ENCODE peak calls at places on chromosomes 7 and 10, in four cellular contexts. G is stomach, K is psoas muscle, M is neural progenitor cell. I is an unnamed sample.

GRCh38 chr7:20229652-20230500 is 12.7 kb upstream of the MACC1 start:
- DNase-seq in M (no peak), K (no peak), G (no peak), I (no peak)

GRCh38 chr10:103752680-103753248 is 102.6 kb downstream of the SH3PXD2A start:
- DNase-seq in M (peak; percentile 51), G (peak; percentile 51), K (peak; percentile 6), I (peak; percentile 62)

GRCh38 chr7:45021604-45022296 is 21.7 kb downstream of the CCM2 start:
- DNase-seq in G (no peak), M (no peak), K (no peak), I (no peak)

GRCh38 chr10:7928511-7928910 is 110.2 kb downstream of the TAF3 start:
- DNase-seq in G (no peak), K (no peak), M (no peak), I (no peak)

GRCh38 chr10:24721254-24722106 is 2.2 kb downstream of the ARHGAP21 start:
- DNase-seq in M (peak; percentile 54), K (peak; percentile 63), G (peak; percentile 52), I (peak; percentile 35)

GRCh38 chr10:27743736-27744477 is 1.7 kb downstream of the MKX start:
- DNase-seq in M (peak; percentile 12), K (peak; percentile 46), G (no peak), I (no peak)

GRCh38 chr10:94104316-94105060 is 110.8 kb downstream of the PLCE1 start:
- DNase-seq in G (no peak), K (no peak), M (no peak), I (no peak)

GRCh38 chr10:88342733-88343310 is 240.3 kb downstream of the RNLS start:
- DNase-seq in M (no peak), G (no peak), K (no peak), I (no peak)

GRCh38 chr10:92382631-92383030 is 91.7 kb downstream of the MARCHF5 start:
- DNase-seq in M (no peak), G (no peak), K (no peak), I (no peak)
- H3K27me3 ChIP-seq in M (no peaks in the 10 kb centered on the region), G (no peaks in the 10 kb centered on the region), K (no peaks in the 10 kb centered on the region), I (no peaks in the 10 kb centered on the region)

DNA sequence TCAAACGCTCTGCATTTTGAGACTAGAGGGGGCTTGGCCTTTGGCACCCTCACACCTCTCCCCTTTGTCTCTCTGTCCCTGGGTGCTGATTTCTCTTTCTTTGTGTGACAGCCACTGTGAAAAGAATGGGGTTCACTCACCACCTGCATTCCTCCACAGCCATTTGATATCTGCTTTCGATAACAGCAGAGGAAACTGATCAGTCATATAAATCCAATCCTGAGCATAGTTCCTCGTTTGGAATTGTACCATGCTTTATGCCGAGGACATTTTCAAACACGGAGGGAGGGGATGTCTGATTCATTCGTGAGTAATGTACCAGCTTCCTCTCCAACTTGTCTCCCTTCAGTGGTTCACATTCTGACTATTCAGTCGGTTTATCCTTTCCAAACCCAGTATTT is 15.8 kb downstream of the MET start:
- DNase-seq in M (peak; percentile 31), G (no peak), K (no peak), I (no peak)
- H3K4me3 ChIP-seq in M (no peak overlapping the region), G (no peak overlapping the region), K (peak overlapping the region; percentile 16), I (no peak overlapping the region)

GRCh38 chr7:114988755-114989154 is 66.9 kb downstream of the MDFIC start:
- DNase-seq in G (no peak), M (no peak), K (peak; percentile 64), I (no peak)

GRCh38 chr7:114986181-114986800 is 64.4 kb downstream of the MDFIC start:
- DNase-seq in G (no peak), M (peak; percentile 7), K (no peak), I (no peak)

GRCh38 chr7:114988035-114988434 is 66.1 kb downstream of the MDFIC start:
- DNase-seq in G (no peak), M (no peak), K (no peak), I (no peak)

GRCh38 chr7:114986805-114987204 is 64.9 kb downstream of the MDFIC start:
- DNase-seq in G (no peak), K (no peak), M (no peak), I (no peak)

GRCh38 chr7:114989531-114989930 is 67.6 kb downstream of the MDFIC start:
- DNase-seq in K (no peak), M (no peak), G (no peak), I (no peak)
- H3K27ac ChIP-seq in K (no peak overlapping the region), M (no peak overlapping the region), G (peak overlapping the region; percentile 33), I (no peak overlapping the region)

DNA sequence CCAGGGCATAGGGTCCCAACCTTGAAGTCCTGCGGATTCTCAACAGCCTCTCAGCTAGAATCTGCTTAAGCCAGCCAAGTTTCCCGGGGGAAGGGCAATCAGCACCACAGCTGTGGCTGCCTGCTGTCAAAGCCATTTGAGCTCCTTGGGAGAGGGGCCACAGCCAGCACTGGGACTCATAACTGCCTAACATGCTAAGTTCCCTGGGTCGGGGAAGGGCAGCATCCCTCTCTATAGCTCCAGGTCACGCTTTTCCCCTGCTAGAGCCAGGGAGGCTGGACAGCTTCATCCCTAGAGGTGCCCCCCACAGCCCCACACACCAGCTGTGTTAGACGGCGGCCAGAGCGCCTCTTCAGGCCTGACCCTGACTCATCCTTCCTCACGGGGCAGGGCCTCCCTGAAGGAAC is 49.6 kb upstream of the PDE1C start:
- DNase-seq in K (no peak), G (no peak), M (no peak), I (no peak)
- H3K27me3 ChIP-seq in K (no peaks in the 10 kb centered on the region), G (no peaks in the 10 kb centered on the region), M (no peaks in the 10 kb centered on the region), I (no peaks in the 10 kb centered on the region)

DNA sequence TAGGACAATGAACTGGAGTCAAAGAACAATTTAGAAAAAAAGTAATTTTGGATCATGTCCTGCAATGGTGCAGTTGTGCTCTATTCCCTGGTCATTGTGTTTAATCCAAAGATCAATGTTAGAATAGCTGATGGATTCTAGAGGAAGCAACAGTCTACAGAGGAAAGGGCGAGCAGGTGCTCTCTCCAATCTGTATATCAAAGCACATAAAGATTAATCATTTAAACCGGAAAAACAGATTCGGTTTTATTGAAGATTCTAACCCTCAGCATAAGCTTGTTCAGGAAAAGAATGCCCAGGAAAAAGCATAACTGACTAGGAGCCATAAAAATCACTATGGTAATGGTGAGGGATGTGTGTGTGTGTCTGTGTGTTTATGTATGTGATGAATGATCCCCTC is 110.3 kb downstream of the MALRD1 start:
- DNase-seq in M (no peak), G (no peak), K (no peak), I (no peak)
- H3K4me3 ChIP-seq in M (no peak overlapping the region), G (no peak overlapping the region), K (no peak overlapping the region), I (no peak overlapping the region)

DNA sequence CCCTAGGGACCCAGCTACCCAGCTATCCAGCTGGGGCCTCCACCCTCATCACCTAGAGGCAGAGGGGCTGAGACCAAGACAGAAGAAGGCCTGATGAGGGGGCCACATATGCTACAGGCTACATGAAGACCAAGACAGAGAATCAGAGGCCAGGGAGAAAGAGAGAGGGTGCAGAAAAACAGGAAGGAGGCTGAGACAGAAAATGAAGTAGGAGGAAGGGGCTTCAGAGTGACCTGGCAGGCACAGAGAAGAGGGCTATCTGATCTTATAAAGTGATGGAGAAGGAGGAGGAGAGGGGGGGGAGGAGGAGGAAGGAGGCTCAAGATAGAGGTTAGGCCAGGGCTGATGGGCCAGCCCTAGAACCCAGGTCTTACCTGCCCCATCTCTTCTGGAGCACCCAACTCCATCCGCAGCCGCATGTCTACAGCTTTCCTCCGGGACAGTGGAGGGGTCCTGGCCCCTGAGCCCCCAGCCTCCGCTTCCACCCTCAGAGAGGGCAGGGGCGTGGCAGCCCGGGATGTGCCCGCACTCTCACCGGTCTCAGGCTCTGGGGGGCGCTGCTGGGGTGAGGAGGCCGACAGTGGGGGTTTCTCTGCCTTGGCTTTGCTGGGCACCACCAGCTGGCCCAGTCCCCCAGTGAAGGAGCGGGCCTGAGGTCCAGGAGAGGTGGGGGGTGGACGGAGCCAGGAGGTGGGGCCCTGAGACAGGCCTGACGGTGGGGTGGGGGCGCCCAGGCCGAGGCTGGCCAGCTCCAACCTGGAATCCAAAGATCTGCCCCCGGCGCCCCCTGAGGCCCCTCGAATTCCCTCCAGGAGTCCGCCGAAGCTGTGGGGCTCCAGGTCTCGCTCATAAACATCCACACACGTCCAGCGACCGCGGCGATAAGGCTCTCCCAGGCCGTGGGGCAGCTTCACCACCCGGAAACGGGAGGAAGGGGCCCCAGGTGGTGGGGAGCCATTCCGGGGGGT is 1.8 kb downstream of the TSC22D4 start:
- DNase-seq in M (no peak), G (no peak), K (no peak), I (peak; percentile 65)
- H3K27ac ChIP-seq in M (no peak overlapping the region), G (peak overlapping the region; percentile 95), K (peak overlapping the region; percentile 23), I (peak overlapping the region; percentile 93)

GRCh38 chr7:49775949-49776443 is 2.6 kb downstream of the VWC2 start:
- DNase-seq in G (no peak), K (no peak), M (no peak), I (no peak)
- H3K27me3 ChIP-seq in G (peaks cover 29% of the 10 kb centered on the region), K (peaks cover 3% of the 10 kb centered on the region), M (peaks cover 61% of the 10 kb centered on the region), I (no peaks in the 10 kb centered on the region)

DNA sequence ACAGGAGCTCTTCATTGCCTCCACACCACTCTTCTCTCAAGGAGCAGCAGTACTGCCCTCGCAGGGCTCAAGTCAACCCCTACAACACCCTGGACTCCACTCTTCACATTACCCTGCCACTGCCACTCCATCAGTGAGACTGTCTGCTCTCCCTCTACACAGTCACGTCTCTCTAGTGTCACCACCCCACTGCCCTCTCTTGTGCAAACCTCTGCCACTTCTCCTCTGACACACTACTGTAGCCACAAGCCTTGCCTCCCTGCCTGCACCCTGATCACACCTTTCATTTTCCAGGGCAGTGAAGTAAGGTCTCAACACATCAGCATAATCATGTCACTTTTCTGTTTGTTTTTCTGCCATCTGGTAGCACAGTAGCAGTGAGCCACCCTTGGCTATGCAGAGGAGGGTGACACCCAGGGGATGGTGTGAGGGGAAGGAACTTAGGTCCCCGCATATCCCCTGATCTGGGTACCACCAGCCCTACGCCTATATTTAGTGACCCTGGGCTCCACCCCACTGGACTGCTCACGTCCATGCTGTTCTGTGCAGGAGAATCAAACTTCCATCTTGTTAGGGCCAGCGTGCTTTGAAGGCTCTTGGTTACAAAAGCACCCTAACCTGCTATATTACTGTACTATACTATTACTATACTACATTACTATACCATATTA is 1.6 kb downstream of the C10orf143 start:
- DNase-seq in M (no peak), G (no peak), K (no peak), I (no peak)
- H3K4me3 ChIP-seq in M (peak overlapping the region; percentile 59), G (peak overlapping the region; percentile 68), K (peak overlapping the region; percentile 74), I (no peak overlapping the region)

GRCh38 chr10:10798543-10799192 is 219.0 kb upstream of the CELF2 start:
- DNase-seq in K (peak; percentile 60), M (peak; percentile 33), G (no peak), I (peak; percentile 22)
- H3K27ac ChIP-seq in K (peak overlapping the region; percentile 53), M (peak overlapping the region; percentile 66), G (peak overlapping the region; percentile 81), I (peak overlapping the region; percentile 79)

GRCh38 chr7:1384113-1384415 is 75.2 kb downstream of the MICALL2 start:
- DNase-seq in M (no peak), G (no peak), K (no peak), I (no peak)
- H3K27me3 ChIP-seq in M (peaks cover 43% of the 10 kb centered on the region), G (peaks cover 45% of the 10 kb centered on the region), K (peaks cover 3% of the 10 kb centered on the region), I (no peaks in the 10 kb centered on the region)

I was measured in testis.